ENCODE peak calls at places on chromosomes 1 and 21, in six cellular contexts. J is stimulated activated CD8-positive, alpha-beta memory T cell treated with anti-CD3 and anti-CD28 coated beads, Interleukin-7, amount 100 ng/mL, for 1 hour; Z is bronchial epithelial cell; T is activated naive CD8-positive, alpha-beta T cell treated with anti-CD3 and anti-CD28 coated beads for 36 hours; X is stromal cell of bone marrow; O is endothelial cell of umbilical vein. B is an unnamed sample.

GRCh38 chr1:1552263-1552639 is 11.8 kb upstream of the TMEM240 start:
- DNase-seq in J (no peak), Z (no peak), T (no peak), X (no peak), O (no peak), B (no peak)

GRCh38 chr21:25636727-25637126 is 2.3 kb upstream of the JAM2 start:
- DNase-seq in J (no peak), Z (peak), T (no peak), X (no peak), O (no peak), B (no peak)

GRCh38 chr1:203184467-203184866 is 2.0 kb downstream of the CHI3L1 start:
- DNase-seq in J (no peak), Z (no peak), T (no peak), X (no peak), O (no peak), B (no peak)

GRCh38 chr1:71463144-71463543 is 382.3 kb upstream of the ZRANB2 start:
- DNase-seq in J (no peak), Z (no peak), T (no peak), X (no peak), O (no peak), B (no peak)

GRCh38 chr1:11069233-11069950 is 9.6 kb upstream of the SRM start:
- DNase-seq in J (no peak), Z (no peak), T (no peak), X (no peak), O (no peak), B (no peak)

GRCh38 chr1:117572546-117572945 is 33.3 kb upstream of the TENT5C start:
- DNase-seq in J (peak), Z (no peak), T (no peak), X (no peak), O (no peak), B (peak)

GRCh38 chr1:226589008-226589733 is 40.6 kb downstream of the STUM start:
- DNase-seq in J (no peak), Z (no peak), T (no peak), X (no peak), O (no peak), B (no peak)

GRCh38 chr1:60461889-60462595 is 388.5 kb upstream of the C1orf87 start:
- DNase-seq in J (no peak), Z (no peak), T (no peak), X (no peak), O (peak), B (no peak)

GRCh38 chr1:220287129-220287528 is 14.9 kb upstream of the RAB3GAP2 start:
- DNase-seq in J (no peak), Z (no peak), T (no peak), X (no peak), O (no peak), B (no peak)

GRCh38 chr1:215710340-215710971 is 143.4 kb downstream of the KCTD3 start:
- DNase-seq in J (no peak), Z (peak), T (no peak), X (peak), O (peak), B (no peak)

GRCh38 chr1:54464031-54464476 is 57.9 kb upstream of the SSBP3 start:
- DNase-seq in J (no peak), Z (no peak), T (peak), X (no peak), O (no peak), B (no peak)

GRCh38 chr1:111197598-111198289 is 2.7 kb downstream of the DENND2D start:
- DNase-seq in J (no peak), Z (no peak), T (peak), X (no peak), O (no peak), B (no peak)

GRCh38 chr1:109275706-109276345 is 7.1 kb downstream of the PSRC1 start:
- DNase-seq in J (no peak), Z (peak), T (no peak), X (peak), O (no peak), B (no peak)

GRCh38 chr1:162605225-162605927 is 26.9 kb upstream of the DDR2 start:
- DNase-seq in J (no peak), Z (peak), T (no peak), X (peak), O (peak), B (no peak)

GRCh38 chr21:36120304-36120902 is 14.5 kb upstream of the CBR3 start:
- DNase-seq in J (no peak), Z (no peak), T (no peak), X (no peak), O (no peak), B (no peak)

GRCh38 chr1:58809327-58810040 is 25.6 kb upstream of the JUN start:
- DNase-seq in J (no peak), Z (peak), T (no peak), X (peak), O (peak), B (no peak)

GRCh38 chr1:16249838-16250241 is 12.9 kb upstream of the CPLANE2 start:
- DNase-seq in J (no peak), Z (no peak), T (no peak), X (peak), O (peak), B (no peak)

GRCh38 chr1:46755121-46755520 is 36.2 kb upstream of the EFCAB14 start:
- DNase-seq in J (no peak), Z (no peak), T (no peak), X (no peak), O (no peak), B (no peak)

GRCh38 chr1:160261526-160261877 is 847 bp downstream of the DCAF8 start:
- DNase-seq in J (peak), Z (peak), T (peak), X (peak), O (peak), B (peak)